ENCODE peak calls at places on chromosomes 4 and X, in nine cellular contexts. Y is CD14-positive monocyte; Z is stomach; M is K562; E is upper lobe of right lung; P is stimulated activated CD4-positive, alpha-beta T cell treated with anti-CD3 and anti-CD28 coated beads, TNF-alpha, amount 100 ng/mL, for 24 hours; C is GM12864; S is HFFc6; G is HEK293T. Q is an unnamed sample.

GRCh38 chrX:91434351-91435168 is at the start of gene PABPC5:
- DNase-seq in G (no peak), P (no peak), E (peak; percentile 68), C (no peak), S (no peak), Y (no peak), Z (peak; percentile 34), M (no peak), Q (peak; percentile 46)

GRCh38 chr4:115113382-115114106 is at the start of gene NDST4:
- DNase-seq in Y (no peak), Z (no peak), C (no peak), E (no peak), G (peak; percentile 47), S (no peak), P (no peak), M (no peak), Q (no peak)

GRCh38 chrX:68846536-68846935 is 17.7 kb downstream of the EFNB1 start:
- DNase-seq in G (no peak), P (no peak), C (no peak), Y (no peak), E (no peak), M (no peak), S (no peak), Z (no peak), Q (no peak)

GRCh38 chrX:41922125-41922521 is 1.2 kb downstream of the CASK start:
- DNase-seq in Z (no peak), G (no peak), M (no peak), C (no peak), E (no peak), S (peak; percentile 10), Y (no peak), P (no peak), Q (no peak)

GRCh38 chrX:9794495-9794894 is 8.3 kb downstream of the SHROOM2 start:
- DNase-seq in Z (no peak), P (no peak), E (no peak), C (no peak), M (no peak), S (no peak), G (no peak), Y (no peak), Q (no peak)

GRCh38 chr4:55087016-55087929 is 38.1 kb downstream of the KDR start:
- DNase-seq in G (no peak), Y (no peak), Z (no peak), C (no peak), M (no peak), E (no peak), P (no peak), S (no peak), Q (no peak)

GRCh38 chr4:7912826-7913225 is 26.8 kb downstream of the AFAP1 start:
- DNase-seq in S (peak; percentile 40), C (no peak), Y (no peak), M (no peak), Z (no peak), E (no peak), G (no peak), P (no peak), Q (no peak)

GRCh38 chr4:174349156-174349555 is 65.4 kb downstream of the CEP44 start:
- DNase-seq in E (no peak), S (no peak), P (no peak), Y (no peak), M (no peak), Z (no peak), C (no peak), G (no peak), Q (no peak)

GRCh38 chr4:114264877-114265291 is 285.4 kb upstream of the ARSJ start:
- DNase-seq in M (no peak), Z (no peak), S (peak; percentile 6), P (no peak), Y (no peak), G (no peak), E (no peak), C (no peak), Q (no peak)

GRCh38 chrX:66680451-66680850 is 41.6 kb upstream of the EDA2R start:
- DNase-seq in M (no peak), Z (no peak), C (no peak), Y (no peak), S (peak; percentile 3), P (no peak), G (no peak), E (no peak), Q (no peak)

GRCh38 chr4:151874328-151874727 is 113.5 kb upstream of the GATB start:
- DNase-seq in C (no peak), G (no peak), Y (no peak), M (no peak), Z (no peak), E (no peak), P (no peak), S (no peak), Q (no peak)

GRCh38 chrX:118839334-118839958 is 15.8 kb downstream of the ZCCHC12 start:
- DNase-seq in S (no peak), Z (peak; percentile 72), M (peak; percentile 72), C (no peak), P (peak; percentile 40), Y (peak; percentile 67), G (peak; percentile 61), E (peak; percentile 91), Q (peak; percentile 87)

GRCh38 chr4:67988986-67989385 is 25.7 kb upstream of the TMPRSS11A start:
- DNase-seq in G (no peak), E (no peak), Z (no peak), C (no peak), P (no peak), Y (no peak), S (peak; percentile 3), M (no peak), Q (no peak)

Q was measured in left lobe of liver.